ENCODE peak calls at places on chromosomes 4 and X, in four cellular contexts. N, V, I and O are unnamed samples.

GRCh38 chrX:102042706-102043325 is 82.7 kb upstream of the TCEAL2 start:
- DNase-seq in N (no peak), I (no peak), V (no peak), O (no peak)

GRCh38 chrX:108426262-108426661 is 12.0 kb downstream of the COL4A6 start:
- DNase-seq in I (no peak), V (no peak), N (no peak), O (no peak)

GRCh38 chr4:76623217-76624060 is 188.4 kb downstream of the SHROOM3 start:
- DNase-seq in I (no peak), N (no peak), V (no peak), O (no peak)

GRCh38 chrX:18707442-18708049 is at the start of gene PPEF1:
- DNase-seq in N (no peak), V (no peak), I (no peak), O (no peak)

GRCh38 chr4:54281060-54281781 is 52.1 kb downstream of the PDGFRA start:
- DNase-seq in V (no peak), N (no peak), I (no peak), O (no peak)

GRCh38 chr4:169774466-169775445 is 17.0 kb upstream of the HPF1 start:
- DNase-seq in V (peak; percentile 53), N (no peak), I (no peak), O (no peak)

GRCh38 chrX:45850775-45851433 is 650.2 kb upstream of the DIPK2B start:
- DNase-seq in V (no peak), I (peak; percentile 6), N (no peak), O (no peak)

GRCh38 chrX:22056235-22056634 is 24.1 kb downstream of the PHEX start:
- DNase-seq in V (no peak), I (no peak), N (no peak), O (no peak)

GRCh38 chr4:153233761-153234371 is 29.6 kb downstream of the TRIM2 start:
- DNase-seq in N (no peak), I (no peak), V (no peak), O (peak; percentile 78)

GRCh38 chr4:53573696-53574095 is 17.6 kb downstream of the LNX1 start:
- DNase-seq in N (no peak), V (no peak), I (no peak), O (no peak)

GRCh38 chr4:119314356-119314755 is 7.6 kb downstream of the FABP2 start:
- DNase-seq in V (peak; percentile 44), N (no peak), I (peak; percentile 41), O (no peak)

GRCh38 chrX:107716045-107716684 is 59.4 kb downstream of the TSC22D3 start:
- DNase-seq in I (no peak), V (no peak), N (no peak), O (no peak)

GRCh38 chr4:137422666-137423065 is 109.6 kb downstream of the PCDH18 start:
- DNase-seq in V (no peak), I (no peak), N (no peak), O (no peak)

GRCh38 chrX:106731590-106731989 is 5.1 kb downstream of the RNF128 start:
- DNase-seq in N (no peak), V (no peak), I (no peak), O (no peak)

GRCh38 chrX:136162827-136163427 is 15.6 kb downstream of the FHL1 start:
- DNase-seq in N (no peak), V (peak; percentile 64), I (peak; percentile 13), O (peak; percentile 23)

GRCh38 chrX:53282313-53282712 is 929 bp upstream of the IQSEC2 start:
- DNase-seq in V (no peak), N (no peak), I (no peak), O (no peak)

GRCh38 chr4:141686146-141686775 is 49.9 kb downstream of the IL15 start:
- DNase-seq in I (no peak), N (no peak), V (no peak), O (peak; percentile 67)

GRCh38 chr4:159926871-159927270 is 824.0 kb downstream of the RAPGEF2 start:
- DNase-seq in N (no peak), I (no peak), V (no peak), O (peak; percentile 10)

GRCh38 chr4:73098713-73099112 is 29.2 kb upstream of the COX18 start:
- DNase-seq in N (no peak), I (no peak), V (no peak), O (no peak)

GRCh38 chr4:169707958-169708643 is 49.6 kb downstream of the HPF1 start:
- DNase-seq in I (no peak), N (no peak), V (no peak), O (no peak)

GRCh38 chr4:109184421-109184956 is 118.0 kb downstream of the COL25A1 start:
- DNase-seq in I (no peak), V (no peak), N (no peak), O (no peak)

GRCh38 chr4:56705870-56706400 is 24.8 kb upstream of the HOPX start:
- DNase-seq in I (no peak), V (no peak), N (no peak), O (no peak)

GRCh38 chr4:29309050-29309449 is 1411.1 kb upstream of the PCDH7 start:
- DNase-seq in I (no peak), V (no peak), N (no peak), O (no peak)

GRCh38 chr4:151922811-151923210 is 162.0 kb upstream of the GATB start:
- DNase-seq in V (no peak), N (no peak), I (no peak), O (no peak)

GRCh38 chr4:174663254-174663653 is 141.0 kb upstream of the HPGD start:
- DNase-seq in I (no peak), N (no peak), V (no peak), O (no peak)

GRCh38 chrX:133185938-133186337 is 32.2 kb downstream of the TFDP3 start:
- DNase-seq in I (peak; percentile 24), N (no peak), V (no peak), O (peak; percentile 77)

GRCh38 chrX:150258463-150259430 is 104.4 kb upstream of the MAMLD1 start:
- DNase-seq in I (no peak), N (no peak), V (no peak), O (no peak)

GRCh38 chr4:105050896-105051295 is 95.8 kb upstream of the TET2 start:
- DNase-seq in N (no peak), I (no peak), V (no peak), O (no peak)

GRCh38 chr4:13963601-13964000 is 336.1 kb upstream of the BOD1L1 start:
- DNase-seq in I (no peak), V (no peak), N (no peak), O (no peak)

GRCh38 chrX:48025561-48025960 is 18.8 kb downstream of the SPACA5 start:
- DNase-seq in N (no peak), I (peak; percentile 56), V (peak; percentile 75), O (peak; percentile 64)

GRCh38 chrX:41823402-41823801 is 99.4 kb downstream of the GPR82 start:
- DNase-seq in V (no peak), N (no peak), I (peak; percentile 84), O (no peak)

GRCh38 chrX:40581333-40581910 is 652 bp downstream of the ATP6AP2 start:
- DNase-seq in V (no peak), I (no peak), N (no peak), O (no peak)
- TF ChIP-seq FOSL1 in V (no peak), I (no peak), N (no peak), O (no peak)

DNA sequence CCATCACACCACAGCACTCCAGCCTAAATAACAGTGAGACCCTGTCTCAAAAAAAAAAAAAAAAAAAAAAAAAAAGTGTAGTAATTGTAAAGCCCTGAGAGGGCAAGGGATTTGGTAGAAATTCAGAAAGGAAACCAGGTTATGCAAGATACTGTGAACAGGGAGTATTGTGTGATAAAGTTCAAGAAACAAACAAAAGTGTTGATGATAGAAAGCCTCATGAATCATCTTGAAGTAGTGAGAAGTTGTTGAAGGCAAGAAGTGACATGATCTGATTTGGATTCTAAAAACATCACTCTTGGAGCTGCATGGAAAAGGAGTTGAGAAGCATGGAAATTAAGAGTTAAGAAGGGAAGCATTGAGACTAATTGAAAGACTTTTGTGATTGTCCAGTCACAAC is 102.2 kb downstream of the RAP1GDS1 start:
- DNase-seq in I (no peak), V (no peak), N (no peak), O (no peak)
- TF ChIP-seq FOSL1 in I (no peak), V (no peak), N (no peak), O (no peak)

DNA sequence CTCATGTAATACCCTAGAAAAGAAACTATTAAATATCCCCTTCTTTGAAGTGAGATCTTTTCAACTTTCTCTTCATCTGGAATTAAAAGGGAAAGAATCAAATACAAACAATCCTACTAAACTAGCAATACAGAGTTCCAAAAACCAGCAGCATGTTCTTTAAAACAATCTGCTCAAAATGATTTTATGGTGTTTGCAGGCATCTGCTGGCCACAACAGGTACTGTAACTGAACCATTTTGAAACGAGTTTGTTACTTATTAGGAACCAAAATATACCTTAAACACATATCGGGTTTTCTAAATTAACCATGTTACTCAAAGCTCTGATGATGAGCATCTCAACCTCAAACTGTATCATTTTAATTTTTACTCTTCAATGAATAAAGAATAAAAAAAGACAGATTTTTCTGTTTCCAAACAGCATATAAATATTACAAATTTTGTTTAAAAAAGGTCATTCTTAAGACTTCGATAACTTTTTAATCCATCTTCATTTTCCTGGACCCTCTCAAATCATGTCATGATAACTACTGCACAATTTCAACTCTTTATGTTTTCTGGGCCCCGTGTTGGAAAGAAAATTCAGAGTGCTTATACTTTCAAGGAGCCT is 56.5 kb downstream of the ARAP2 start:
- DNase-seq in N (no peak), V (no peak), I (peak; percentile 1), O (peak; percentile 3)
- TF ChIP-seq FOSL1 in N (no peak), V (no peak), I (no peak), O (no peak)

GRCh38 chr4:124083706-124084105 is 628.8 kb downstream of the ANKRD50 start:
- DNase-seq in I (no peak), N (no peak), V (no peak), O (no peak)

GRCh38 chr4:124079174-124079780 is 633.3 kb downstream of the ANKRD50 start:
- DNase-seq in N (no peak), I (no peak), V (no peak), O (no peak)
- TF ChIP-seq FOSL1 in N (no peak), I (no peak), V (no peak), O (no peak)